ENCODE peak calls at places on chromosome 6, in four cellular contexts. One of them, this sample, is unnamed.

GRCh38 chr6:144660545-144660944 is 375.4 kb downstream of the UTRN start:
- DNase-seq in MM.1S: no peak
- DNase-seq in hepatocyte: no peak
- DNase-seq in GM23248: no peak
- DNase-seq in this sample: no peak

GRCh38 chr6:142289687-142290086 is 12.1 kb upstream of the ADGRG6 start:
- DNase-seq in GM23248: no peak
- DNase-seq in MM.1S: peak
- DNase-seq in hepatocyte: no peak
- DNase-seq in this sample: no peak

GRCh38 chr6:149934249-149935156 is 7.3 kb upstream of the ULBP2 start:
- DNase-seq in hepatocyte: peak
- DNase-seq in GM23248: peak
- DNase-seq in MM.1S: peak
- DNase-seq in this sample: peak

GRCh38 chr6:32972353-32973143 is 4.2 kb downstream of the BRD2 start:
- DNase-seq in GM23248: peak
- DNase-seq in MM.1S: peak
- DNase-seq in hepatocyte: peak
- DNase-seq in this sample: peak

GRCh38 chr6:41939848-41940758 is 1.5 kb downstream of the CCND3 start:
- DNase-seq in hepatocyte: peak
- DNase-seq in MM.1S: no peak
- DNase-seq in GM23248: peak
- DNase-seq in this sample: peak

GRCh38 chr6:2209226-2209809 is 36.1 kb downstream of the GMDS start:
- DNase-seq in MM.1S: peak
- DNase-seq in GM23248: peak
- DNase-seq in hepatocyte: peak
- DNase-seq in this sample: peak

GRCh38 chr6:155599571-155599970 is 143.9 kb upstream of the NOX3 start:
- DNase-seq in MM.1S: no peak
- DNase-seq in hepatocyte: no peak
- DNase-seq in GM23248: no peak
- DNase-seq in this sample: no peak

GRCh38 chr6:42451595-42452170 is at the start of gene TRERF1:
- DNase-seq in GM23248: peak
- DNase-seq in MM.1S: peak
- DNase-seq in hepatocyte: peak
- DNase-seq in this sample: peak

GRCh38 chr6:25743868-25744267 is 10.7 kb upstream of the SLC17A4 start:
- DNase-seq in MM.1S: no peak
- DNase-seq in GM23248: no peak
- DNase-seq in hepatocyte: peak
- DNase-seq in this sample: no peak

GRCh38 chr6:161272600-161273355 is 1.1 kb downstream of the AGPAT4 start:
- DNase-seq in MM.1S: no peak
- DNase-seq in GM23248: peak
- DNase-seq in hepatocyte: peak
- DNase-seq in this sample: no peak

GRCh38 chr6:11414564-11414963 is 123.0 kb upstream of the TMEM170B start:
- DNase-seq in hepatocyte: peak
- DNase-seq in MM.1S: peak
- DNase-seq in GM23248: no peak
- DNase-seq in this sample: no peak

GRCh38 chr6:160439751-160440150 is 91.6 kb downstream of the SLC22A3 start:
- DNase-seq in hepatocyte: no peak
- DNase-seq in MM.1S: no peak
- DNase-seq in GM23248: no peak
- DNase-seq in this sample: no peak

GRCh38 chr6:44423306-44423705 is 35.8 kb downstream of the CDC5L start:
- DNase-seq in GM23248: no peak
- DNase-seq in MM.1S: no peak
- DNase-seq in hepatocyte: no peak
- DNase-seq in this sample: no peak

GRCh38 chr6:36196049-36196879 is at the start of gene BRPF3:
- DNase-seq in MM.1S: peak
- DNase-seq in GM23248: peak
- DNase-seq in hepatocyte: peak
- DNase-seq in this sample: peak

GRCh38 chr6:131451330-131452195 is 121.5 kb upstream of the ARG1 start:
- DNase-seq in MM.1S: no peak
- DNase-seq in GM23248: peak
- DNase-seq in hepatocyte: no peak
- DNase-seq in this sample: no peak

GRCh38 chr6:48290595-48290994 is 179.6 kb upstream of the PTCHD4 start:
- DNase-seq in hepatocyte: no peak
- DNase-seq in GM23248: no peak
- DNase-seq in MM.1S: no peak
- DNase-seq in this sample: no peak
- TF ChIP-seq EZH2phosphoT487 in hepatocyte: no peak
- TF ChIP-seq EZH2phosphoT487 in GM23248: no peak
- TF ChIP-seq EZH2phosphoT487 in MM.1S: no peak
- TF ChIP-seq EZH2phosphoT487 in this sample: no peak

GRCh38 chr6:163446529-163446928 is 32.0 kb downstream of the QKI start:
- DNase-seq in MM.1S: no peak
- DNase-seq in hepatocyte: no peak
- DNase-seq in GM23248: no peak
- DNase-seq in this sample: no peak
- H2AFZ ChIP-seq in MM.1S: no peak
- H2AFZ ChIP-seq in hepatocyte: no peak
- H2AFZ ChIP-seq in GM23248: no peak
- H2AFZ ChIP-seq in this sample: no peak

GRCh38 chr6:90159452-90159851 is 137.2 kb downstream of the BACH2 start:
- DNase-seq in hepatocyte: no peak
- DNase-seq in GM23248: no peak
- DNase-seq in MM.1S: no peak
- DNase-seq in this sample: no peak

GRCh38 chr6:90156861-90157260 is 139.8 kb downstream of the BACH2 start:
- DNase-seq in hepatocyte: no peak
- DNase-seq in GM23248: no peak
- DNase-seq in MM.1S: no peak
- DNase-seq in this sample: no peak

GRCh38 chr6:90160013-90160412 is 136.6 kb downstream of the BACH2 start:
- DNase-seq in hepatocyte: peak
- DNase-seq in GM23248: no peak
- DNase-seq in MM.1S: no peak
- DNase-seq in this sample: no peak

GRCh38 chr6:90157441-90157840 is 139.2 kb downstream of the BACH2 start:
- DNase-seq in MM.1S: no peak
- DNase-seq in hepatocyte: no peak
- DNase-seq in GM23248: no peak
- DNase-seq in this sample: no peak

DNA sequence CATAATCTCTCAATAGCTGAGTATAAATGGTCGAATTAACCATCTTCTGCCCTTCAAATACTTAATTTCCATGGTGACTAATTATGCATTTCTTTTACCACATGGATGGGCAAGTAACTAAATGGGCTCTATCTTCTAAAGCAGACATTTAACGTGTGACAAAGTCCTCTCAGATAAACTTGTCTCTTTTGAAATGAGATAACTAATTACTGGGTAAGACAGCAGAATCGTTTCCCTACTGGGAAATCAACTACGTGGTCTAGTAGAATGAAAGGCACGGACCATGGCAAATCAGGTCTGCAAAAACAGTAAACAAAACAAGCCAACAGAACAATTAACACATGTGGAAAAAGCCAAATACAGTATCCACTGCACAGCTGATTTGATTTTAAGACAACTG is 137.7 kb downstream of the BACH2 start:
- DNase-seq in hepatocyte: no peak
- DNase-seq in GM23248: no peak
- DNase-seq in MM.1S: no peak
- DNase-seq in this sample: no peak
- H3K4me3 ChIP-seq in hepatocyte: no peak
- H3K4me3 ChIP-seq in GM23248: no peak
- H3K4me3 ChIP-seq in MM.1S: no peak
- H3K4me3 ChIP-seq in this sample: no peak

DNA sequence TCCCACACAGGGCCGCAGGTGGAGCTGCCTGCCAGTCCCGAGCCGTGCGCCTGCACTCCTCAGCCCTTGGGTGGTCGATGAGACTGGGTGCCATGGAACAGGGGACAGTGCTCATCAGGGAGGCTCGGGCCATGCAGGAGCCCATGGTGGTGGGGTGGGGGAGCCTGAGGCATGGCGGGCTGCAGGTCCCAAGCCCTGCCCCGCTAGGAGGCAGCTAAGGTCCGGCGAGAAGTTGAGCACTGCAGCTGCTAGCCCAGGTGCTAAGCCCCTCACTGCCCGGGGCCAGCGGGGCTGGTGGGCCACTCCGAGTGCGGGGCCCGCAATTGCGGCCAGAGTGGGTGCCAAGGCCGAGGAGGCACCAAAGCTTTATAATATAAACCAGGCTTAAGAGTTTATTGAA is 479.7 kb downstream of the MMUT start:
- DNase-seq in GM23248: no peak
- DNase-seq in hepatocyte: no peak
- DNase-seq in MM.1S: no peak
- DNase-seq in this sample: no peak
- TF ChIP-seq EZH2phosphoT487 in GM23248: no peak
- TF ChIP-seq EZH2phosphoT487 in hepatocyte: no peak
- TF ChIP-seq EZH2phosphoT487 in MM.1S: no peak
- TF ChIP-seq EZH2phosphoT487 in this sample: no peak

DNA sequence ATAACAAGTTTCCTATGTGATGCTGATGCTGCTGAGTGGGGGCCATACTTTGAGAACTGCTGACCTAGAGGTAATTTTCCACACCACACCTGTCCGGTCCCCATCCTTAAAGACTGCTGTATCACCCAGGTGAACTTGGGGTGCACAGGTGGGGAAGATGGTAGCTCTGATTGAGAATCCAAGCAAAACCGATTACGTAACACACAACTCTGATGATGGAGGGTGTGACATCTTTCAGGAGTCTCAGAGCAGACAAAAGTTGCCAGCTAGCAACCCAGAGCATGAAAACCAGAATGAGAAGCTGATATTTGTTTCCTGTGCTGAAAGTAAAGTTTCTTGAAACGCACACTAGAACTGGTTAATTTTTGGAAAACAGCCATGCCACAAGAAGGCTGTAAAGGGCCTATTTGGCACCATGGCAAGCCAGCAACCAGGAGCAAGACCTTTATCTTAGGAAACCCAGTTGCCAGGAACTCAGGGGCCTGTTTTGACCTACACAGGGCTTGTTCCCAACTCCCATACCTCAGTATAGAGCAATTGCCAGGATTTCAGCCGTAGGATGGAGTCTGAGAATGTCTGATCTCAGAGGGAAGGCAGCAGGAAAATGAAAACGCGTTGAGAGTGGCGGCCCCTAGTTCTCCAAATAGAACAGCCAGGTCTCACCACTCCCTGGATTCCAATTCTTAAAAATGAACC is 21.6 kb upstream of the TBC1D7 start:
- DNase-seq in hepatocyte: no peak
- DNase-seq in GM23248: no peak
- DNase-seq in MM.1S: no peak
- DNase-seq in this sample: no peak
- H2AFZ ChIP-seq in hepatocyte: no peak
- H2AFZ ChIP-seq in GM23248: no peak
- H2AFZ ChIP-seq in MM.1S: no peak
- H2AFZ ChIP-seq in this sample: no peak

GRCh38 chr6:157987788-157988699 is 6.4 kb downstream of the SYNJ2 start:
- DNase-seq in hepatocyte: no peak
- DNase-seq in MM.1S: no peak
- DNase-seq in GM23248: no peak
- DNase-seq in this sample: no peak

GRCh38 chr6:157984165-157984564 is 2.5 kb downstream of the SYNJ2 start:
- DNase-seq in GM23248: no peak
- DNase-seq in MM.1S: no peak
- DNase-seq in hepatocyte: no peak
- DNase-seq in this sample: no peak

GRCh38 chr6:157984686-157985225 is 3.1 kb downstream of the SYNJ2 start:
- DNase-seq in GM23248: no peak
- DNase-seq in hepatocyte: no peak
- DNase-seq in MM.1S: no peak
- DNase-seq in this sample: no peak

GRCh38 chr6:157983439-157984119 is 1.9 kb downstream of the SYNJ2 start:
- DNase-seq in MM.1S: no peak
- DNase-seq in hepatocyte: no peak
- DNase-seq in GM23248: peak
- DNase-seq in this sample: no peak

DNA sequence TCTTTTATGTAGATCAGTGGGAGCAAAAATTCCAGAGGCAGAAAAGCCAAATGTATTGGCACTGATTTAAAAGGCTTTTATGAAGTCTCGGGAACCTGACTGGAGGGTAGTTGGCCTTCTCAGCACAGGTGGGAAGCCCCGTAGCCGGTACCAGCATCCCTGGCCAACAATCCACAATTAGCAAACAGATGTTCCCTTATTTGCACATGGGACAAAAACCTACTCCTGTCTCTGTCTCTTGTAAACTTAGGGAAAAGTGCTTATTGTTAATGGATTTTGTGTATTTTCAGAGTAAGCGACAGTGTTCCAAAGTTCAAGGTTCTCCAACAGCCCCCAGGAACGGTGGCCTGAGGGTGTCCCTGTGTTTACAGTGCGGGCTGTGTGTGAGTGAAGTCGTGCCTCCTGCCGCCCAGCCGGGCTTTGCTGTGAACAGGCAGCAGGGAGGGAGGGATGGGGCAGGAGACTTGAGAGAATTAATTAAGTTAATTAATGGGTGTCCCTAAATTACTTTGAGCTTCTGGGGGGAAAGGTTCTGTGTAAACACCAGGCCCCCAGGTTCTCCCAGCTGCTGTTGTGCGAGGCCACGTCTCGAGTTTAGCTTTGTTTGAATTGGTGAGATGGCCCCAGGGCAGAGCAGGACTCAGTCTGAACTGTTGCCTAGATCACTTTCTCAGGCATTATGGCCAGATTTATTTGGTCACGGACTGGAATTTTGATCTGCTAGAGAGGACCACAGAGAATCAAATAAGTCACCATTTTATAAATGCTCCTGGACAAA is 3.9 kb downstream of the SYNJ2 start:
- DNase-seq in hepatocyte: peak
- DNase-seq in MM.1S: no peak
- DNase-seq in GM23248: no peak
- DNase-seq in this sample: no peak
- H3K4me3 ChIP-seq in hepatocyte: no peak
- H3K4me3 ChIP-seq in MM.1S: no peak
- H3K4me3 ChIP-seq in GM23248: no peak
- H3K4me3 ChIP-seq in this sample: no peak